ENCODE peak calls at places on chromosomes 7 and 10, in nine cellular contexts. One of them, this sample, is unnamed.

GRCh38 chr7:157568785-157569584 is 232.2 kb downstream of the DNAJB6 start:
- DNase-seq in fibroblast of lung: peak; percentile 59
- DNase-seq in lower lobe of right lung: peak; percentile 64
- DNase-seq in hepatocyte: peak; percentile 47
- DNase-seq in ovary: peak; percentile 58
- DNase-seq in WERI-Rb-1: no peak
- DNase-seq in GM23248: peak; percentile 22
- DNase-seq in thoracic aorta: no peak
- DNase-seq in neuronal stem cell: peak; percentile 26
- DNase-seq in this sample: no peak

GRCh38 chr10:8183241-8183704 is 128.8 kb downstream of the GATA3 start:
- DNase-seq in hepatocyte: peak; percentile 9
- DNase-seq in neuronal stem cell: no peak
- DNase-seq in fibroblast of lung: peak; percentile 87
- DNase-seq in ovary: no peak
- DNase-seq in GM23248: no peak
- DNase-seq in WERI-Rb-1: no peak
- DNase-seq in lower lobe of right lung: no peak
- DNase-seq in thoracic aorta: no peak
- DNase-seq in this sample: peak; percentile 93

GRCh38 chr7:129664029-129665012 is 52.8 kb downstream of the NRF1 start:
- DNase-seq in lower lobe of right lung: no peak
- DNase-seq in GM23248: peak; percentile 86
- DNase-seq in neuronal stem cell: no peak
- DNase-seq in hepatocyte: peak; percentile 60
- DNase-seq in ovary: no peak
- DNase-seq in thoracic aorta: no peak
- DNase-seq in WERI-Rb-1: peak; percentile 17
- DNase-seq in fibroblast of lung: peak; percentile 69
- DNase-seq in this sample: peak; percentile 83

GRCh38 chr10:14453593-14453992 is 122.9 kb upstream of the FRMD4A start:
- DNase-seq in fibroblast of lung: no peak
- DNase-seq in GM23248: no peak
- DNase-seq in lower lobe of right lung: no peak
- DNase-seq in ovary: no peak
- DNase-seq in WERI-Rb-1: no peak
- DNase-seq in thoracic aorta: no peak
- DNase-seq in hepatocyte: no peak
- DNase-seq in neuronal stem cell: no peak
- DNase-seq in this sample: no peak

GRCh38 chr7:95865716-95866371 is 93.5 kb downstream of the DYNC1I1 start:
- DNase-seq in thoracic aorta: no peak
- DNase-seq in ovary: no peak
- DNase-seq in fibroblast of lung: peak; percentile 16
- DNase-seq in WERI-Rb-1: peak; percentile 52
- DNase-seq in hepatocyte: peak; percentile 34
- DNase-seq in lower lobe of right lung: no peak
- DNase-seq in neuronal stem cell: peak; percentile 20
- DNase-seq in GM23248: peak; percentile 52
- DNase-seq in this sample: peak; percentile 41

GRCh38 chr10:123148414-123149161 is 652 bp downstream of the HMX2 start:
- DNase-seq in fibroblast of lung: no peak
- DNase-seq in GM23248: peak; percentile 27
- DNase-seq in ovary: no peak
- DNase-seq in neuronal stem cell: peak; percentile 23
- DNase-seq in thoracic aorta: no peak
- DNase-seq in WERI-Rb-1: no peak
- DNase-seq in lower lobe of right lung: no peak
- DNase-seq in hepatocyte: no peak
- DNase-seq in this sample: no peak

GRCh38 chr10:99534939-99535763 is 2.4 kb downstream of the NKX2-3 start:
- DNase-seq in GM23248: peak; percentile 51
- DNase-seq in ovary: no peak
- DNase-seq in fibroblast of lung: no peak
- DNase-seq in lower lobe of right lung: no peak
- DNase-seq in WERI-Rb-1: no peak
- DNase-seq in thoracic aorta: no peak
- DNase-seq in neuronal stem cell: no peak
- DNase-seq in hepatocyte: peak; percentile 71
- DNase-seq in this sample: peak; percentile 63

GRCh38 chr7:91657386-91658120 is 222.9 kb downstream of the MTERF1 start:
- DNase-seq in lower lobe of right lung: no peak
- DNase-seq in thoracic aorta: no peak
- DNase-seq in WERI-Rb-1: no peak
- DNase-seq in GM23248: peak; percentile 86
- DNase-seq in hepatocyte: no peak
- DNase-seq in ovary: no peak
- DNase-seq in neuronal stem cell: no peak
- DNase-seq in fibroblast of lung: peak; percentile 98
- DNase-seq in this sample: peak; percentile 92

GRCh38 chr7:99142727-99143521 is 984 bp downstream of the SMURF1 start:
- DNase-seq in ovary: peak; percentile 99
- DNase-seq in fibroblast of lung: peak; percentile 89
- DNase-seq in WERI-Rb-1: peak; percentile 88
- DNase-seq in thoracic aorta: peak; percentile 95
- DNase-seq in hepatocyte: peak; percentile 98
- DNase-seq in GM23248: peak; percentile 100
- DNase-seq in lower lobe of right lung: peak; percentile 97
- DNase-seq in neuronal stem cell: peak; percentile 94
- DNase-seq in this sample: peak; percentile 97

GRCh38 chr10:810351-810846 is 120.9 kb upstream of the DIP2C start:
- DNase-seq in ovary: no peak
- DNase-seq in WERI-Rb-1: peak; percentile 27
- DNase-seq in GM23248: no peak
- DNase-seq in fibroblast of lung: no peak
- DNase-seq in lower lobe of right lung: no peak
- DNase-seq in thoracic aorta: no peak
- DNase-seq in hepatocyte: peak; percentile 66
- DNase-seq in neuronal stem cell: peak; percentile 18
- DNase-seq in this sample: peak; percentile 61

GRCh38 chr10:73894245-73894971 is 16.5 kb upstream of the PLAU start:
- DNase-seq in WERI-Rb-1: no peak
- DNase-seq in ovary: no peak
- DNase-seq in hepatocyte: no peak
- DNase-seq in neuronal stem cell: no peak
- DNase-seq in lower lobe of right lung: no peak
- DNase-seq in fibroblast of lung: peak; percentile 98
- DNase-seq in thoracic aorta: no peak
- DNase-seq in GM23248: peak; percentile 85
- DNase-seq in this sample: peak; percentile 91

GRCh38 chr10:50635286-50635685 is 11.5 kb upstream of the SGMS1 start:
- DNase-seq in neuronal stem cell: no peak
- DNase-seq in lower lobe of right lung: no peak
- DNase-seq in fibroblast of lung: peak; percentile 96
- DNase-seq in WERI-Rb-1: no peak
- DNase-seq in thoracic aorta: no peak
- DNase-seq in hepatocyte: no peak
- DNase-seq in GM23248: peak; percentile 86
- DNase-seq in ovary: no peak
- DNase-seq in this sample: peak; percentile 74

GRCh38 chr7:42671627-42672026 is 240.2 kb downstream of the C7orf25 start:
- DNase-seq in neuronal stem cell: no peak
- DNase-seq in thoracic aorta: no peak
- DNase-seq in hepatocyte: no peak
- DNase-seq in GM23248: peak; percentile 85
- DNase-seq in ovary: no peak
- DNase-seq in lower lobe of right lung: no peak
- DNase-seq in fibroblast of lung: peak; percentile 73
- DNase-seq in WERI-Rb-1: no peak
- DNase-seq in this sample: no peak

DNA sequence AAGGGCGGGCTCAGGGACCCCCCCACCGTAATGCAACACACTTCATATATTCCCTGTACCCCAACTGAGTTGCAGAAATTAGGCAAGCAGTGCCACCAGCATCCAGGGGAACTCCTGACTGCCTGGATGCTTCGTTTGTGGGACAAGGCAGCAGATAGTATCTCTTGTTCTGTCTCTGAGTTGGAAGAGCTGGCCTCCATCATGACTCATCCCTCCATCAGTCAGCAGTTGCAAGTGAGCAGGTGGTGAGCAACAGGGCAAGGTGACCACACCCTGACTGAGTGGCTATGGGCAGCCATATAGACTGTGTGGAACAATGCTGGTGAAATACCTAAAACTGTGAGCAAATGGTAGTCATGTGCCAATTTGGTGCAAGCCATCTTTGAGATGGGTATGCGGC is 22.8 kb upstream of the ADAMTS14 start:
- DNase-seq in lower lobe of right lung: no peak
- DNase-seq in neuronal stem cell: no peak
- DNase-seq in thoracic aorta: no peak
- DNase-seq in WERI-Rb-1: no peak
- DNase-seq in fibroblast of lung: peak; percentile 84
- DNase-seq in GM23248: peak; percentile 96
- DNase-seq in hepatocyte: no peak
- DNase-seq in ovary: no peak
- DNase-seq in this sample: no peak
- H3K27ac ChIP-seq in lower lobe of right lung: no peak overlapping the region
- H3K27ac ChIP-seq in neuronal stem cell: no peak overlapping the region
- H3K27ac ChIP-seq in thoracic aorta: no peak overlapping the region
- H3K27ac ChIP-seq in WERI-Rb-1: no peak overlapping the region
- H3K27ac ChIP-seq in fibroblast of lung: no peak overlapping the region
- H3K27ac ChIP-seq in GM23248: peak overlapping the region; percentile 61
- H3K27ac ChIP-seq in hepatocyte: no peak overlapping the region
- H3K27ac ChIP-seq in ovary: no peak overlapping the region
- H3K27ac ChIP-seq in this sample: no peak overlapping the region

GRCh38 chr10:93481213-93481930 is 762 bp downstream of the MYOF start:
- DNase-seq in lower lobe of right lung: no peak
- DNase-seq in neuronal stem cell: no peak
- DNase-seq in thoracic aorta: no peak
- DNase-seq in hepatocyte: no peak
- DNase-seq in WERI-Rb-1: no peak
- DNase-seq in GM23248: no peak
- DNase-seq in ovary: no peak
- DNase-seq in fibroblast of lung: no peak
- DNase-seq in this sample: no peak
- H3K27ac ChIP-seq in lower lobe of right lung: peak overlapping the region; percentile 86
- H3K27ac ChIP-seq in neuronal stem cell: no peak overlapping the region
- H3K27ac ChIP-seq in thoracic aorta: peak overlapping the region; percentile 93
- H3K27ac ChIP-seq in hepatocyte: peak overlapping the region; percentile 95
- H3K27ac ChIP-seq in WERI-Rb-1: no peak overlapping the region
- H3K27ac ChIP-seq in GM23248: peak overlapping the region; percentile 98
- H3K27ac ChIP-seq in ovary: peak overlapping the region; percentile 87
- H3K27ac ChIP-seq in fibroblast of lung: peak overlapping the region; percentile 90
- H3K27ac ChIP-seq in this sample: peak overlapping the region; percentile 80

DNA sequence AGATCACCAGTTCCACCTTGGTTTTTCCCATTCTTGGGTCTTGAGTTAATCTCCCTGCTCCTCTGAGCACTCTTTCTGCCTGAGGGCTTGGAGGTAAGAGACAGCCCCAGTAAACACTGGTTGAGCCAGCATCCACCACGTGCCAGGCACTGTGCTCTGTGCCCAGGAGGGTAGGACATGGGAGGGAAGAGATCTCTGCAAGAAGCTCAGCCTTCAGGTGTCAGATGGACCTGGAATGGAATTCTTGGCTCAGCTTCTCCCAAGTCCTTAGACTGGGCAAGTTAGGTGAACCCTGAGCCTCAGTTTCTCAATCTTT is 2.5 kb downstream of the ZYX start:
- DNase-seq in WERI-Rb-1: no peak
- DNase-seq in GM23248: peak; percentile 20
- DNase-seq in lower lobe of right lung: no peak
- DNase-seq in thoracic aorta: no peak
- DNase-seq in neuronal stem cell: no peak
- DNase-seq in hepatocyte: no peak
- DNase-seq in ovary: no peak
- DNase-seq in fibroblast of lung: no peak
- DNase-seq in this sample: peak; percentile 9
- H3K27ac ChIP-seq in WERI-Rb-1: no peak overlapping the region
- H3K27ac ChIP-seq in GM23248: peak overlapping the region; percentile 53
- H3K27ac ChIP-seq in lower lobe of right lung: peak overlapping the region; percentile 65
- H3K27ac ChIP-seq in thoracic aorta: peak overlapping the region; percentile 100
- H3K27ac ChIP-seq in neuronal stem cell: no peak overlapping the region
- H3K27ac ChIP-seq in hepatocyte: no peak overlapping the region
- H3K27ac ChIP-seq in ovary: no peak overlapping the region
- H3K27ac ChIP-seq in fibroblast of lung: peak overlapping the region; percentile 22
- H3K27ac ChIP-seq in this sample: no peak overlapping the region

GRCh38 chr7:15464762-15465144 is 97.1 kb downstream of the AGMO start:
- DNase-seq in GM23248: peak; percentile 20
- DNase-seq in fibroblast of lung: no peak
- DNase-seq in neuronal stem cell: no peak
- DNase-seq in ovary: no peak
- DNase-seq in hepatocyte: no peak
- DNase-seq in lower lobe of right lung: no peak
- DNase-seq in WERI-Rb-1: no peak
- DNase-seq in thoracic aorta: no peak
- DNase-seq in this sample: peak; percentile 9

GRCh38 chr7:15462721-15463389 is 99.0 kb downstream of the AGMO start:
- DNase-seq in thoracic aorta: no peak
- DNase-seq in ovary: no peak
- DNase-seq in lower lobe of right lung: no peak
- DNase-seq in neuronal stem cell: no peak
- DNase-seq in WERI-Rb-1: no peak
- DNase-seq in hepatocyte: no peak
- DNase-seq in fibroblast of lung: peak; percentile 9
- DNase-seq in GM23248: peak; percentile 14
- DNase-seq in this sample: no peak

GRCh38 chr7:15461576-15461975 is 100.2 kb downstream of the AGMO start:
- DNase-seq in neuronal stem cell: no peak
- DNase-seq in lower lobe of right lung: no peak
- DNase-seq in GM23248: peak; percentile 84
- DNase-seq in WERI-Rb-1: no peak
- DNase-seq in fibroblast of lung: peak; percentile 79
- DNase-seq in ovary: no peak
- DNase-seq in hepatocyte: peak; percentile 4
- DNase-seq in thoracic aorta: no peak
- DNase-seq in this sample: no peak

GRCh38 chr7:15459018-15459621 is 102.7 kb downstream of the AGMO start:
- DNase-seq in fibroblast of lung: no peak
- DNase-seq in thoracic aorta: no peak
- DNase-seq in hepatocyte: no peak
- DNase-seq in neuronal stem cell: no peak
- DNase-seq in ovary: no peak
- DNase-seq in WERI-Rb-1: no peak
- DNase-seq in lower lobe of right lung: no peak
- DNase-seq in GM23248: peak; percentile 51
- DNase-seq in this sample: no peak

DNA sequence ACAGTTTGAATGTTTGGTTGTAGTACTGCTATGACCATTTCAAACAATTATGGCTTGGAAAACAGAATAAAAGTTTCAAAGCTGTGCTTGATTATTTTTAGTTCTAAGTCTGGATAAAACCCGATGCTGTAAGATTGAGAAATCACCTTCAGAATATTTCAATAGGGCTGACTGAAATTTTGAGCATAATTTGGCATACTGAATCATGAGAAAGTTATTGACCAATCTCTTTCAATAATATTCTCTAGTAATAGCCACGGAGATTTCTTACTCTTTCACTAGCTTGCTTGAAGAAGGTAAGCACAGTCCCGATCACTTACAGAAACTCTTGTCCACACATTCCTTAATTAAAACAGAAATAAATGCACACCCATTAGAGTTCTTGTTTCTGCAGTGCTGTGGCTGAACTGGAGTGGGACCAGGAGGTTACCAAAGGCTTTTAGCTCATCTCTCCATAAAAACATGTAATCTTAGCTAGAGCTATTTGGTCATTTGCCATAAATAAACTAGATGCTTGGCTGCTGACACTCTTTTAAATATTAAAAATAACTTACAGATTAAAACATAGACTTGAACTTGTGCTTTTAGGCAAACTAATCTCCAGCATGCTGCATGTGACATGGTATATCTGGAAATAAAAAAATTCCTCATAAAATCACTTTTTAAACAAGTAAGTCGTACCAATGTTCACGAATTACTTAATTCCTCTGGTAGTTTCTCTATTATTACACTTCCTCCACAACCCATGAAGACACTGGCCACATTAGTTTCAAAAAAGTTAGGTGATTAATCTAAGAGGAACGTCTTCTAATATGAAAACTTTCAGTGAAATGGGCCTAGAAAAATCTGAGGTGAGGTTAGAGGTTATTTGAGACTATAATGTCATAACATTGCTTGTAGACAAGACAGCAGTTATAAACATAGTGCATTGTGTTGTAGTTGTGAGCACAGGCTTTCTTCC is 97.7 kb downstream of the AGMO start:
- DNase-seq in hepatocyte: no peak
- DNase-seq in neuronal stem cell: no peak
- DNase-seq in WERI-Rb-1: no peak
- DNase-seq in lower lobe of right lung: no peak
- DNase-seq in ovary: no peak
- DNase-seq in GM23248: peak; percentile 56
- DNase-seq in fibroblast of lung: no peak
- DNase-seq in thoracic aorta: no peak
- DNase-seq in this sample: peak; percentile 54
- H3K27ac ChIP-seq in hepatocyte: no peak overlapping the region
- H3K27ac ChIP-seq in neuronal stem cell: no peak overlapping the region
- H3K27ac ChIP-seq in WERI-Rb-1: no peak overlapping the region
- H3K27ac ChIP-seq in lower lobe of right lung: no peak overlapping the region
- H3K27ac ChIP-seq in ovary: no peak overlapping the region
- H3K27ac ChIP-seq in GM23248: peak overlapping the region; percentile 54
- H3K27ac ChIP-seq in fibroblast of lung: no peak overlapping the region
- H3K27ac ChIP-seq in thoracic aorta: no peak overlapping the region
- H3K27ac ChIP-seq in this sample: no peak overlapping the region

This sample was measured in cardiac muscle cell.